ENCODE peak calls at places on chromosome 10, in eight cellular contexts. K is fibroblast of pulmonary artery, Y is fibroblast of mammary gland, C is uterus, L is osteocyte, R is fibroblast of the aortic adventitia, W is upper lobe of right lung, T is GM13977. S is an unnamed sample.

GRCh38 chr10:120971671-120972070 is 120.5 kb downstream of the WDR11 start:
- DNase-seq in K (no peak), Y (no peak), C (no peak), L (peak; percentile 8), R (no peak), W (no peak), T (no peak), S (no peak)

GRCh38 chr10:102645741-102646609 is 1.7 kb downstream of the TRIM8 start:
- DNase-seq in K (peak; percentile 95), Y (peak; percentile 99), C (peak; percentile 90), L (peak; percentile 91), R (peak; percentile 95), W (peak; percentile 96), T (peak; percentile 82), S (peak; percentile 90)

GRCh38 chr10:85280014-85280413 is 951.6 kb downstream of the CCSER2 start:
- DNase-seq in K (no peak), Y (no peak), C (no peak), L (no peak), R (no peak), W (peak; percentile 65), T (no peak), S (no peak)

GRCh38 chr10:9786576-9786975 is 1231.1 kb upstream of the CELF2 start:
- DNase-seq in K (peak; percentile 44), Y (peak; percentile 82), C (no peak), L (no peak), R (no peak), W (no peak), T (no peak), S (no peak)

GRCh38 chr10:72308320-72308987 is 34.7 kb downstream of the DDIT4 start:
- DNase-seq in K (peak; percentile 98), Y (peak; percentile 95), C (peak; percentile 78), L (no peak), R (peak; percentile 97), W (no peak), T (no peak), S (no peak)

GRCh38 chr10:96719850-96720421 is 378 bp downstream of the PIK3AP1 start:
- DNase-seq in K (no peak), Y (no peak), C (no peak), L (no peak), R (no peak), W (peak; percentile 87), T (peak; percentile 87), S (no peak)

GRCh38 chr10:28883741-28884443 is 206.6 kb downstream of the BAMBI start:
- DNase-seq in K (no peak), Y (no peak), C (no peak), L (no peak), R (no peak), W (no peak), T (no peak), S (no peak)

GRCh38 chr10:71434760-71435394 is 38.2 kb downstream of the CDH23 start:
- DNase-seq in K (no peak), Y (no peak), C (no peak), L (peak; percentile 49), R (no peak), W (no peak), T (no peak), S (no peak)

GRCh38 chr10:69326692-69327091 is 48.4 kb downstream of the HK1 start:
- DNase-seq in K (no peak), Y (no peak), C (no peak), L (no peak), R (no peak), W (no peak), T (no peak), S (no peak)

GRCh38 chr10:74518076-74518475 is 308.3 kb upstream of the KAT6B start:
- DNase-seq in K (no peak), Y (no peak), C (no peak), L (no peak), R (no peak), W (no peak), T (no peak), S (no peak)

GRCh38 chr10:50577681-50578350 is 45.9 kb downstream of the SGMS1 start:
- DNase-seq in K (peak; percentile 71), Y (peak; percentile 38), C (no peak), L (no peak), R (peak; percentile 70), W (no peak), T (no peak), S (no peak)

GRCh38 chr10:110516815-110517492 is 19.2 kb downstream of the DUSP5 start:
- DNase-seq in K (no peak), Y (peak; percentile 28), C (no peak), L (no peak), R (no peak), W (no peak), T (no peak), S (no peak)

GRCh38 chr10:14671383-14671782 is 103.3 kb downstream of the FAM107B start:
- DNase-seq in K (no peak), Y (no peak), C (peak; percentile 27), L (no peak), R (no peak), W (no peak), T (no peak), S (no peak)

GRCh38 chr10:28986117-28986792 is 302.6 kb upstream of the LYZL1 start:
- DNase-seq in K (peak; percentile 70), Y (peak; percentile 78), C (no peak), L (no peak), R (peak; percentile 73), W (no peak), T (no peak), S (no peak)

GRCh38 chr10:91043173-91043910 is 122.5 kb upstream of the ANKRD1 start:
- DNase-seq in K (peak; percentile 69), Y (peak; percentile 49), C (no peak), L (no peak), R (peak; percentile 50), W (no peak), T (no peak), S (peak; percentile 36)

GRCh38 chr10:109968954-109969644 is 38.7 kb upstream of the ADD3 start:
- DNase-seq in K (no peak), Y (no peak), C (no peak), L (no peak), R (peak; percentile 24), W (no peak), T (no peak), S (no peak)

GRCh38 chr10:29160110-29160669 is 128.7 kb upstream of the LYZL1 start:
- DNase-seq in K (peak; percentile 69), Y (peak; percentile 82), C (no peak), L (no peak), R (peak; percentile 78), W (no peak), T (no peak), S (no peak)

GRCh38 chr10:84907461-84908010 is 579.1 kb downstream of the CCSER2 start:
- DNase-seq in K (no peak), Y (no peak), C (no peak), L (no peak), R (no peak), W (no peak), T (no peak), S (no peak)

GRCh38 chr10:124647421-124648130 is 96.6 kb downstream of the FAM53B start:
- DNase-seq in K (peak; percentile 35), Y (peak; percentile 52), C (no peak), L (no peak), R (peak; percentile 20), W (peak; percentile 85), T (peak; percentile 70), S (peak; percentile 50)
- TF ChIP-seq CTCF in K (peak; percentile 27), Y (peak; percentile 28), C (peak; percentile 4), L (no peak), R (peak; percentile 36), W (peak; percentile 34), T (peak; percentile 45), S (no peak)

GRCh38 chr10:133258818-133259602 is 17.7 kb downstream of the ADAM8 start:
- DNase-seq in K (peak; percentile 99), Y (peak; percentile 99), C (peak; percentile 69), L (peak; percentile 90), R (peak; percentile 99), W (peak; percentile 92), T (no peak), S (peak; percentile 78)

GRCh38 chr10:133255323-133255722 is 17.7 kb downstream of the VENTX start:
- DNase-seq in K (no peak), Y (no peak), C (no peak), L (no peak), R (no peak), W (no peak), T (no peak), S (no peak)

GRCh38 chr10:133258066-133258817 is 18.4 kb downstream of the ADAM8 start:
- DNase-seq in K (no peak), Y (no peak), C (no peak), L (no peak), R (no peak), W (peak; percentile 87), T (no peak), S (no peak)

GRCh38 chr10:133259603-133259992 is 17.1 kb downstream of the ADAM8 start:
- DNase-seq in K (no peak), Y (no peak), C (no peak), L (no peak), R (no peak), W (no peak), T (no peak), S (no peak)

GRCh38 chr10:133257489-133258065 is 19.1 kb downstream of the ADAM8 start:
- DNase-seq in K (peak; percentile 42), Y (peak; percentile 36), C (peak; percentile 42), L (no peak), R (peak; percentile 32), W (peak; percentile 91), T (no peak), S (peak; percentile 56)
- TF ChIP-seq CTCF in K (peak; percentile 40), Y (peak; percentile 27), C (peak; percentile 29), L (peak; percentile 26), R (peak; percentile 50), W (peak; percentile 40), T (peak; percentile 57), S (peak; percentile 19)

GRCh38 chr10:24012249-24012803 is 196.6 kb upstream of the KIAA1217 start:
- DNase-seq in K (no peak), Y (no peak), C (no peak), L (no peak), R (no peak), W (no peak), T (no peak), S (no peak)

GRCh38 chr10:24009736-24010135 is 199.2 kb upstream of the KIAA1217 start:
- DNase-seq in K (no peak), Y (no peak), C (no peak), L (no peak), R (no peak), W (no peak), T (no peak), S (no peak)

GRCh38 chr10:24009115-24009514 is 199.8 kb upstream of the KIAA1217 start:
- DNase-seq in K (no peak), Y (no peak), C (no peak), L (no peak), R (no peak), W (no peak), T (no peak), S (no peak)

GRCh38 chr10:24007359-24007758 is 201.6 kb upstream of the KIAA1217 start:
- DNase-seq in K (peak; percentile 6), Y (no peak), C (no peak), L (no peak), R (no peak), W (no peak), T (no peak), S (no peak)

GRCh38 chr10:24008164-24009066 is 200.5 kb upstream of the KIAA1217 start:
- DNase-seq in K (peak; percentile 54), Y (peak; percentile 71), C (no peak), L (no peak), R (peak; percentile 52), W (no peak), T (no peak), S (no peak)
- TF ChIP-seq CTCF in K (no peak), Y (no peak), C (no peak), L (no peak), R (no peak), W (no peak), T (no peak), S (no peak)

GRCh38 chr10:93746844-93747284 is 10.9 kb upstream of the LGI1 start:
- DNase-seq in K (peak; percentile 85), Y (peak; percentile 83), C (no peak), L (peak; percentile 94), R (peak; percentile 99), W (no peak), T (no peak), S (peak; percentile 17)
- TF ChIP-seq CTCF in K (no peak), Y (peak; percentile 1), C (no peak), L (peak; percentile 57), R (peak; percentile 29), W (no peak), T (peak; percentile 39), S (peak; percentile 24)